ENCODE peak calls at places on chromosomes 16 and 17, in six cellular contexts. G is lower leg skin, U is fibroblast of pulmonary artery, K is heart right ventricle, E is cardiac muscle cell, Y is colonic mucosa. P is an unnamed sample.

GRCh38 chr17:8894673-8895578 is 27.5 kb upstream of the PIK3R6 start:
- DNase-seq in G (peak), U (peak), K (no peak), E (peak), Y (peak), P (peak)

GRCh38 chr17:6110088-6110487 is 39.9 kb downstream of the WSCD1 start:
- DNase-seq in G (no peak), U (no peak), K (no peak), E (no peak), Y (peak), P (peak)

GRCh38 chr16:24255446-24256352 is at the start of gene CACNG3:
- DNase-seq in G (peak), U (peak), K (peak), E (peak), Y (peak), P (peak)

GRCh38 chr16:8962393-8963009 is 1.2 kb downstream of the USP7 start:
- DNase-seq in G (no peak), U (no peak), K (peak), E (no peak), Y (peak), P (peak)

GRCh38 chr16:83137326-83137770 is 510.6 kb downstream of the CDH13 start:
- DNase-seq in G (no peak), U (peak), K (no peak), E (peak), Y (peak), P (no peak)

GRCh38 chr17:19470529-19471261 is 59.7 kb downstream of the RNF112 start:
- DNase-seq in G (peak), U (no peak), K (peak), E (peak), Y (peak), P (peak)

GRCh38 chr17:63702223-63702577 is 2.3 kb upstream of the LIMD2 start:
- DNase-seq in G (no peak), U (no peak), K (no peak), E (no peak), Y (peak), P (peak)

GRCh38 chr17:81066072-81066471 is 31.1 kb downstream of the BAIAP2 start:
- DNase-seq in G (no peak), U (no peak), K (no peak), E (no peak), Y (peak), P (peak)

GRCh38 chr17:40340880-40341807 is 23.4 kb downstream of the GJD3 start:
- DNase-seq in G (peak), U (peak), K (peak), E (peak), Y (peak), P (peak)

GRCh38 chr17:7034955-7035590 is 742 bp upstream of the SLC16A13 start:
- DNase-seq in G (no peak), U (no peak), K (no peak), E (no peak), Y (no peak), P (no peak)

GRCh38 chr16:74304164-74304834 is 7.7 kb downstream of the PSMD7 start:
- DNase-seq in G (no peak), U (peak), K (no peak), E (peak), Y (no peak), P (peak)

GRCh38 chr16:83995756-83996155 is 27.7 kb downstream of the NECAB2 start:
- DNase-seq in G (no peak), U (no peak), K (peak), E (peak), Y (peak), P (peak)

GRCh38 chr17:74045608-74046007 is 157.9 kb upstream of the RPL38 start:
- DNase-seq in G (no peak), U (no peak), K (no peak), E (no peak), Y (no peak), P (no peak)

GRCh38 chr16:88971371-88972097 is 5.5 kb downstream of the CBFA2T3 start:
- DNase-seq in G (no peak), U (no peak), K (peak), E (no peak), Y (no peak), P (peak)

GRCh38 chr17:73350864-73351263 is 39.1 kb upstream of the CDC42EP4 start:
- DNase-seq in G (no peak), U (no peak), K (no peak), E (no peak), Y (no peak), P (no peak)

GRCh38 chr16:17397499-17397891 is 73.3 kb downstream of the XYLT1 start:
- DNase-seq in G (peak), U (peak), K (no peak), E (peak), Y (peak), P (peak)

GRCh38 chr17:31888124-31888523 is 13.4 kb downstream of the UTP6 start:
- DNase-seq in G (peak), U (no peak), K (no peak), E (no peak), Y (no peak), P (peak)

GRCh38 chr16:75265911-75266701 is 14.7 kb upstream of the BCAR1 start:
- DNase-seq in G (no peak), U (peak), K (peak), E (peak), Y (peak), P (peak)

DNA sequence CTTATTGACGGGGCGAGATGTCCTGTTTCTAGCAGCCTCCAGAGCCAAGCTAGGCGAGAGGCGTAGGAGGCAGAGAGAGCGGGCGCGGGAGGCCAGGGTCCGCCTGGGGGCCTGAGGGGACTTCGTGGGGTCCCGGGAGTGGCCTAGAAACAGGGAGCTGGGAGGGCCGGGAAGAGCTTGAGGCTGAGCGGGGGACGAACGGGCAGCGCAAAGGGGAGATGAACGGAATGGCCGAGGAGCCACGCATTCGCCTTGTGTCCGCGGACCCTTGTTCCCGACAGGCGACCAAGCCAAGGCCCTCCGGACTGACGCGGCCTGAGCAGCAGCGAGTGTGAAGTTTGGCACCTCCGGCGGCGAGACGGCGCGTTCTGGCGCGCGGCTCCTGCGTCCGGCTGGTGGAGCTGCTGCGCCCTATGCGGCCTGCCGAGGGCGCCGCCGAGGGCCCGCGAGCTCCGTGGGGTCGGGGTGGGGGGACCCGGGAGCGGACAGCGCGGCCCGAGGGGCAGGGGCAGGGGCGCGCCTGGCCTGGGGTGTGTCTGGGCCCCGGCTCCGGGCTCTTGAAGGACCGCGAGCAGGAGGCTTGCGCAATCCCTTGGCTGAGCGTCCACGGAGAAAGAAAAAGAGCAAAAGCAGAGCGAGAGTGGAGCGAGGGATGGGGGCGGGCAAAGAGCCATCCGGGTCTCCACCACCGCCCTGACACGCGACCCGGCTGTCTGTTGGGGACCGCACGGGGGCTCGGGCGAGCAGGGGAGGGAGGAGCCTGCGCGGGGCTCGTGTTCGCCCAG is 1.2 kb upstream of the CBX4 start:
- DNase-seq in G (peak), U (peak), K (peak), E (peak), Y (peak), P (peak)
- H3K4me3 ChIP-seq in G (no peak), U (no peak), K (peak), E (peak), Y (peak), P (no peak)

DNA sequence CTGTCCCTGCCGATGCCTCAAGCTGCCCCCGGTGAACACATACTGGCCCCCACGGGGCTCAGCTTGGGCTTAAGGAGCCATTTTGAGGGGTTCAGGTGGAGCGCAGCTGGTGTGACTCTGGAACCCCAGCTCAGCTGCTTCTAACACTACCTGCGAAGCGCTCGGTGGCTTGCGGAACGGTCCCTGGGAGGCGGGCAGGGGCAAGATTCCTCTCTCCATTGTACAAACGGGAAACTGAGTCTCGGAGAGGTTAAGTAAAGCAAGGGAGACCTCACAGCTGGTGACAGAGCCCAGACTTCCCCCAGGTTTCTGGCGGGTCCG is 11.8 kb downstream of the GALK1 start:
- DNase-seq in G (no peak), U (no peak), K (no peak), E (no peak), Y (no peak), P (no peak)
- H3K4me3 ChIP-seq in G (no peak), U (peak), K (peak), E (no peak), Y (peak), P (no peak)

DNA sequence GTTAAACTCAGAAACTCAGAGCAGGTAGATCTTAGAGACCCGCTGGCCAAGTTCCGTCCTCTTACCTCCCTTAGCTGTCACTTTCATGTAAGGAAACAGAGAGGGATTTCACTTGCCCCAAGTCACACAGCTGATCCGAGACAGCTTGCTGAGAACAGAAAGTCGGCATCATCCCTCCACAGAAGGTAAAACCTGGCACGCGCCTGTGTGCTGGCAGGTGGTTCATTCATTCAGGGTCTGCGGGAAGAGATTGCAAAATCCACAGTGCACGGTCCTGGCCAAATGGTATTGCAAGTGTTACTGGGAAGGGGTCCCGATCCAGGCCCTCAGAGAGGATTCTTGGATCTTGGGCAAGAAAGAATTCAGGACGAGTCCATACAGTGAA is 139.4 kb upstream of the RPH3AL start:
- DNase-seq in G (no peak), U (no peak), K (no peak), E (no peak), Y (no peak), P (no peak)
- H3K4me3 ChIP-seq in G (no peak), U (no peak), K (no peak), E (no peak), Y (no peak), P (no peak)

GRCh38 chr16:4373356-4373908 is 1.8 kb downstream of the VASN start:
- DNase-seq in G (no peak), U (no peak), K (peak), E (no peak), Y (no peak), P (no peak)
- H3K4me3 ChIP-seq in G (peak), U (peak), K (peak), E (peak), Y (peak), P (no peak)

P was measured in mucosa of descending colon.